ENCODE peak calls at places on chromosomes 2 and 18, in four cellular contexts. One of them, this sample, is unnamed.

GRCh38 chr2:190837417-190837816 is 43.2 kb upstream of the GLS start:
- DNase-seq in H9: no peak
- DNase-seq in HTR-8/SVneo: no peak
- DNase-seq in HEK293T: no peak
- DNase-seq in this sample: no peak

GRCh38 chr2:216057688-216058193 is 23.9 kb downstream of the PECR start:
- DNase-seq in HEK293T: no peak
- DNase-seq in H9: no peak
- DNase-seq in HTR-8/SVneo: no peak
- DNase-seq in this sample: peak

GRCh38 chr2:217314021-217314460 is 454.2 kb upstream of the TNP1 start:
- DNase-seq in HEK293T: peak
- DNase-seq in HTR-8/SVneo: no peak
- DNase-seq in H9: no peak
- DNase-seq in this sample: no peak

GRCh38 chr2:213722564-213722963 is 438.3 kb downstream of the SPAG16 start:
- DNase-seq in H9: no peak
- DNase-seq in HTR-8/SVneo: no peak
- DNase-seq in HEK293T: no peak
- DNase-seq in this sample: no peak

GRCh38 chr2:182784777-182785176 is 68.7 kb downstream of the DNAJC10 start:
- DNase-seq in HEK293T: peak
- DNase-seq in H9: no peak
- DNase-seq in HTR-8/SVneo: peak
- DNase-seq in this sample: no peak

GRCh38 chr2:133498615-133499585 is 69.4 kb downstream of the NCKAP5 start:
- DNase-seq in HTR-8/SVneo: no peak
- DNase-seq in H9: no peak
- DNase-seq in HEK293T: no peak
- DNase-seq in this sample: no peak

GRCh38 chr2:43348904-43349725 is 122.7 kb upstream of the ZFP36L2 start:
- DNase-seq in H9: no peak
- DNase-seq in HEK293T: no peak
- DNase-seq in HTR-8/SVneo: no peak
- DNase-seq in this sample: no peak

GRCh38 chr2:6772366-6772710 is 93.4 kb downstream of the CMPK2 start:
- DNase-seq in H9: peak
- DNase-seq in HTR-8/SVneo: no peak
- DNase-seq in HEK293T: no peak
- DNase-seq in this sample: no peak

GRCh38 chr18:74019864-74020263 is 127.8 kb downstream of the FBXO15 start:
- DNase-seq in HTR-8/SVneo: no peak
- DNase-seq in HEK293T: no peak
- DNase-seq in H9: no peak
- DNase-seq in this sample: no peak

GRCh38 chr2:120886967-120887672 is 151.5 kb downstream of the GLI2 start:
- DNase-seq in HEK293T: no peak
- DNase-seq in H9: no peak
- DNase-seq in HTR-8/SVneo: no peak
- DNase-seq in this sample: no peak

GRCh38 chr18:48749768-48750167 is 201.0 kb downstream of the SMAD7 start:
- DNase-seq in HTR-8/SVneo: no peak
- DNase-seq in H9: no peak
- DNase-seq in HEK293T: no peak
- DNase-seq in this sample: peak

GRCh38 chr2:195356026-195356425 is 301.0 kb upstream of the SLC39A10 start:
- DNase-seq in HEK293T: no peak
- DNase-seq in H9: no peak
- DNase-seq in HTR-8/SVneo: no peak
- DNase-seq in this sample: no peak

GRCh38 chr18:57819671-57820460 is 16.8 kb upstream of the ATP8B1 start:
- DNase-seq in H9: no peak
- DNase-seq in HTR-8/SVneo: peak
- DNase-seq in HEK293T: peak
- DNase-seq in this sample: no peak

GRCh38 chr2:67663776-67664175 is 266.6 kb downstream of the ETAA1 start:
- DNase-seq in HEK293T: no peak
- DNase-seq in H9: no peak
- DNase-seq in HTR-8/SVneo: no peak
- DNase-seq in this sample: no peak

GRCh38 chr18:58364867-58365533 is 263.9 kb downstream of the ALPK2 start:
- DNase-seq in H9: no peak
- DNase-seq in HTR-8/SVneo: no peak
- DNase-seq in HEK293T: no peak
- DNase-seq in this sample: no peak

This sample was measured in upper lobe of left lung.